ENCODE peak calls at places on chromosomes 1 and 21, in five cellular contexts. One of them, this sample, is unnamed.

GRCh38 chr1:100883963-100884362 is 10.7 kb downstream of the EXTL2 start:
- DNase-seq in HFF-Myc: no peak
- DNase-seq in HCT116: no peak
- DNase-seq in lower lobe of right lung: no peak
- DNase-seq in HAP-1: peak
- DNase-seq in this sample: no peak

GRCh38 chr1:204493145-204493881 is 1.3 kb downstream of the PIK3C2B start:
- DNase-seq in HAP-1: peak
- DNase-seq in lower lobe of right lung: peak
- DNase-seq in HCT116: no peak
- DNase-seq in HFF-Myc: no peak
- DNase-seq in this sample: peak

GRCh38 chr21:43207868-43208267 is 39.1 kb downstream of the CRYAA start:
- DNase-seq in HCT116: no peak
- DNase-seq in lower lobe of right lung: no peak
- DNase-seq in HAP-1: no peak
- DNase-seq in HFF-Myc: no peak
- DNase-seq in this sample: peak

GRCh38 chr21:38352536-38353219 is 95.9 kb downstream of the KCNJ15 start:
- DNase-seq in lower lobe of right lung: peak
- DNase-seq in HAP-1: no peak
- DNase-seq in HFF-Myc: peak
- DNase-seq in HCT116: peak
- DNase-seq in this sample: peak

GRCh38 chr1:5099558-5099957 is 445.1 kb downstream of the AJAP1 start:
- DNase-seq in HAP-1: no peak
- DNase-seq in lower lobe of right lung: no peak
- DNase-seq in HCT116: no peak
- DNase-seq in HFF-Myc: no peak
- DNase-seq in this sample: no peak

GRCh38 chr1:115090547-115090946 is 1.2 kb upstream of the TSPAN2 start:
- DNase-seq in lower lobe of right lung: no peak
- DNase-seq in HFF-Myc: no peak
- DNase-seq in HAP-1: no peak
- DNase-seq in HCT116: no peak
- DNase-seq in this sample: no peak

GRCh38 chr1:86018311-86018923 is 138.2 kb downstream of the COL24A1 start:
- DNase-seq in lower lobe of right lung: no peak
- DNase-seq in HFF-Myc: no peak
- DNase-seq in HAP-1: peak
- DNase-seq in HCT116: peak
- DNase-seq in this sample: no peak

GRCh38 chr1:111733183-111733995 is 5.8 kb downstream of the INKA2 start:
- DNase-seq in HCT116: no peak
- DNase-seq in lower lobe of right lung: peak
- DNase-seq in HFF-Myc: peak
- DNase-seq in HAP-1: no peak
- DNase-seq in this sample: no peak

GRCh38 chr1:21939650-21940374 is 2.7 kb upstream of the HSPG2 start:
- DNase-seq in HCT116: peak
- DNase-seq in lower lobe of right lung: peak
- DNase-seq in HFF-Myc: peak
- DNase-seq in HAP-1: peak
- DNase-seq in this sample: peak

GRCh38 chr1:210294991-210295773 is 33.5 kb upstream of the HHAT start:
- DNase-seq in HCT116: no peak
- DNase-seq in HAP-1: peak
- DNase-seq in HFF-Myc: peak
- DNase-seq in lower lobe of right lung: peak
- DNase-seq in this sample: no peak

GRCh38 chr1:161691846-161692245 is 15.2 kb upstream of the FCRLA start:
- DNase-seq in HCT116: no peak
- DNase-seq in lower lobe of right lung: no peak
- DNase-seq in HAP-1: no peak
- DNase-seq in HFF-Myc: no peak
- DNase-seq in this sample: no peak

GRCh38 chr1:225944951-225945350 is 3.9 kb upstream of the LEFTY2 start:
- DNase-seq in HCT116: no peak
- DNase-seq in lower lobe of right lung: no peak
- DNase-seq in HAP-1: no peak
- DNase-seq in HFF-Myc: no peak
- DNase-seq in this sample: no peak

GRCh38 chr1:150650193-150650592 is 20.8 kb upstream of the ENSA start:
- DNase-seq in HFF-Myc: no peak
- DNase-seq in lower lobe of right lung: no peak
- DNase-seq in HAP-1: no peak
- DNase-seq in HCT116: no peak
- DNase-seq in this sample: no peak

GRCh38 chr21:27407296-27407695 is 440.4 kb upstream of the ADAMTS5 start:
- DNase-seq in HFF-Myc: no peak
- DNase-seq in lower lobe of right lung: no peak
- DNase-seq in HCT116: no peak
- DNase-seq in HAP-1: no peak
- DNase-seq in this sample: no peak

GRCh38 chr21:40754466-40754865 is 92.5 kb downstream of the DSCAM start:
- DNase-seq in HFF-Myc: no peak
- DNase-seq in HAP-1: no peak
- DNase-seq in HCT116: no peak
- DNase-seq in lower lobe of right lung: no peak
- DNase-seq in this sample: no peak

GRCh38 chr1:186574951-186575747 is 105.1 kb downstream of the PTGS2 start:
- DNase-seq in HCT116: no peak
- DNase-seq in HFF-Myc: peak
- DNase-seq in lower lobe of right lung: no peak
- DNase-seq in HAP-1: no peak
- DNase-seq in this sample: no peak

GRCh38 chr1:168504064-168504837 is 39.5 kb downstream of the XCL2 start:
- DNase-seq in lower lobe of right lung: peak
- DNase-seq in HFF-Myc: no peak
- DNase-seq in HCT116: no peak
- DNase-seq in HAP-1: no peak
- DNase-seq in this sample: peak

DNA sequence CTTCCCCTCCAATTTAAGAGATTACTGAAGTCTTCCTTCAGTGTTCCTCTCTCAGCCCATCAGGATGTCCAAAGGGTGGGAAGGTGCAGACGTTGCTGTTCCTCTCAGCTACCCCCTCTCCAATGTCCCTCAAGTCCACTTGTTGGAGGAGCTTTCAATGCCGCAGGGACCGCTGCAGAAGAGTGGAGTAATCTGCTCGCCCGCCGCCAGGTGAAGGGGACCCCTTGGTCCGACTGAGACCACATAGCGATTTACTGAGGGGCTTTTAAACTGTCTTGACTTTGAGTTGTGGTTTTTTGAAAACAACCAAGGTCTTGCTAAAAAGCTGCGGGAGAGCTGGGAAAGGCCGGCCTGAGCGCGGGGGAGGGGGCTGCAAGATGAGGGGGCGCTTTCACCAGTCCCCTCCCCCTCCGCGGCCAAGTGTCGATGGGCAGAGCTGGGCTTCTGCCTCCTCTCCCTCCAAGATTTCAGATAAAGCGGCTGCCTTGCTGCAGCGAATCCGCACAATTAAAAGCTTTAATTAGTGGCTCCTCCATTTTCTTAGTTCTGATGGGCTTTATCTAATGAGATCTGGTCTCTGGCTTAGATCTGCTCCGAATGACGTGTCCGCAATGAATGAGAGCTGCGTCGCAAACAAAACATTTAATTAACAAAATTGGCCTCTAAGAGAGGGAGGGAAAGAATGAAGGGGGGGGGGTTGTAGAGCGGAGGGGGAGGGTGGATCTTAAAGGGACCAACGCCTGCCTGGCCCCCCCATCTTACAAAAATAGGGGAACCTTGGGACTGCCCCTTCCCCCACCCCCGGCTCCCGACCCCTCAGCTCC is 5.9 kb downstream of the LMO4 start:
- DNase-seq in HAP-1: no peak
- DNase-seq in lower lobe of right lung: no peak
- DNase-seq in HCT116: no peak
- DNase-seq in HFF-Myc: no peak
- DNase-seq in this sample: peak
- H3K4me3 ChIP-seq in HAP-1: peak
- H3K4me3 ChIP-seq in lower lobe of right lung: peak
- H3K4me3 ChIP-seq in HCT116: peak
- H3K4me3 ChIP-seq in HFF-Myc: peak
- H3K4me3 ChIP-seq in this sample: peak

GRCh38 chr1:207858271-207858670 is 52.7 kb downstream of the CD34 start:
- DNase-seq in HFF-Myc: no peak
- DNase-seq in HAP-1: no peak
- DNase-seq in lower lobe of right lung: no peak
- DNase-seq in HCT116: no peak
- DNase-seq in this sample: no peak
- H3K4me3 ChIP-seq in HFF-Myc: no peak
- H3K4me3 ChIP-seq in HAP-1: no peak
- H3K4me3 ChIP-seq in lower lobe of right lung: no peak
- H3K4me3 ChIP-seq in HCT116: no peak
- H3K4me3 ChIP-seq in this sample: no peak

DNA sequence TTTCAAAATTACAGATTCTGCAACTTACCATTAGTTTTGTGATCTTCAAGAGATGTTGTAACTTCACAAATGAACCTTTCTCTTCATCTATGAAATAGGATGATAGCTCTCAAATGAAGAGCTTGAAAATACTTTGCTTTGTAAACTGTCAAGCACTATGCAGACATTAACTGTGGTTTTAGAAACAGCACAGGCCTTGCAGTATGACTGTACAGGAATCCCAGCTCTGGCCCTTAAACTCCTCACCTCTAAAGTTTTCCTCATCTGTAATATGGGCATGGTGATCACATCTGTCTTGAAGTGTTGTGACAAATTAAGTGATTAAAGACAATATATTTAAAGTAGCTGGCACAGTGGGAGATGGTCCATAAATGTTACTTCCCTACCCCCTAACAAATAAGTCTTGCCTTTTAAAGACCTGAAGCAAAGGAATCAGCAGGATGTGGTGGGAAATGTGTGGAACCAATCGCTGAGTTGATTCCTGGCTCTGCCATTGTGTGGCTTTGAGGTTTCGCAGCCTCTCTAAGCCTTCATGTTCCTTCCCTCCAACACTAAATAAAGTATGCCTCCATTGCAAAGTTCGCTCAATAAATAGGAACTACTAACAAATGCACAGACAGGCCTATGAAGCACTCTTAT is 5.5 kb upstream of the PTP4A2 start:
- DNase-seq in HAP-1: no peak
- DNase-seq in lower lobe of right lung: no peak
- DNase-seq in HFF-Myc: no peak
- DNase-seq in HCT116: no peak
- DNase-seq in this sample: no peak
- H3K4me3 ChIP-seq in HAP-1: peak
- H3K4me3 ChIP-seq in lower lobe of right lung: peak
- H3K4me3 ChIP-seq in HFF-Myc: no peak
- H3K4me3 ChIP-seq in HCT116: peak
- H3K4me3 ChIP-seq in this sample: peak

GRCh38 chr1:214318956-214319355 is 38.0 kb downstream of the SMYD2 start:
- DNase-seq in HAP-1: no peak
- DNase-seq in HCT116: no peak
- DNase-seq in HFF-Myc: no peak
- DNase-seq in lower lobe of right lung: no peak
- DNase-seq in this sample: no peak

GRCh38 chr1:214317300-214317699 is 36.3 kb downstream of the SMYD2 start:
- DNase-seq in lower lobe of right lung: no peak
- DNase-seq in HFF-Myc: no peak
- DNase-seq in HCT116: no peak
- DNase-seq in HAP-1: no peak
- DNase-seq in this sample: no peak

GRCh38 chr1:214318356-214318755 is 37.4 kb downstream of the SMYD2 start:
- DNase-seq in lower lobe of right lung: no peak
- DNase-seq in HCT116: no peak
- DNase-seq in HFF-Myc: no peak
- DNase-seq in HAP-1: no peak
- DNase-seq in this sample: no peak

GRCh38 chr1:214316597-214316996 is 35.6 kb downstream of the SMYD2 start:
- DNase-seq in HFF-Myc: no peak
- DNase-seq in lower lobe of right lung: no peak
- DNase-seq in HCT116: no peak
- DNase-seq in HAP-1: no peak
- DNase-seq in this sample: no peak

DNA sequence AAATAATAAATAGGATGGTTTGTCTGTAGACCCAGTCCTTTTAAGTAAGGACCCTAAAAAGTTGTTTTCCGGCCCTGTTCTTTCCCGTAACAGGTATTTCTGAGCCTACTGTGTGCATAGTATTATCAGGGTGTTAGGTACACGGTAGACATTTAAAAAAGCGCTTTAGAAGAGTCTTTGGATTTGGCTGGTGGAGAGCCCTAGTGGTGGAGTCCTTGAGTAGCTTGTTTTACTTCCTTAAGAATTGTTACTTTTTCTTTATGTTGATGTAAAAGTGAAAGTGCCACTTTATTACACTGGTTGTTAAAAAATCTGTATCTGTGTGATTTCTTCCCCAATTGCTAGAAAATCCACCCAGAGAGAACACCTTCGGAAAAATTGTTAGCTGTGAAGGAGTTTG is 36.8 kb downstream of the SMYD2 start:
- DNase-seq in HAP-1: no peak
- DNase-seq in lower lobe of right lung: no peak
- DNase-seq in HFF-Myc: no peak
- DNase-seq in HCT116: no peak
- DNase-seq in this sample: no peak
- H3K4me3 ChIP-seq in HAP-1: no peak
- H3K4me3 ChIP-seq in lower lobe of right lung: no peak
- H3K4me3 ChIP-seq in HFF-Myc: no peak
- H3K4me3 ChIP-seq in HCT116: no peak
- H3K4me3 ChIP-seq in this sample: no peak

GRCh38 chr1:8255712-8256111 is 62.2 kb upstream of the SLC45A1 start:
- DNase-seq in HFF-Myc: no peak
- DNase-seq in lower lobe of right lung: peak
- DNase-seq in HCT116: no peak
- DNase-seq in HAP-1: no peak
- DNase-seq in this sample: no peak
- H3K4me3 ChIP-seq in HFF-Myc: no peak
- H3K4me3 ChIP-seq in lower lobe of right lung: no peak
- H3K4me3 ChIP-seq in HCT116: no peak
- H3K4me3 ChIP-seq in HAP-1: no peak
- H3K4me3 ChIP-seq in this sample: no peak

GRCh38 chr1:201539561-201540404 is 856 bp downstream of the NAV1 start:
- DNase-seq in lower lobe of right lung: peak
- DNase-seq in HAP-1: no peak
- DNase-seq in HCT116: no peak
- DNase-seq in HFF-Myc: no peak
- DNase-seq in this sample: peak
- H3K4me3 ChIP-seq in lower lobe of right lung: peak
- H3K4me3 ChIP-seq in HAP-1: peak
- H3K4me3 ChIP-seq in HCT116: peak
- H3K4me3 ChIP-seq in HFF-Myc: peak
- H3K4me3 ChIP-seq in this sample: peak

DNA sequence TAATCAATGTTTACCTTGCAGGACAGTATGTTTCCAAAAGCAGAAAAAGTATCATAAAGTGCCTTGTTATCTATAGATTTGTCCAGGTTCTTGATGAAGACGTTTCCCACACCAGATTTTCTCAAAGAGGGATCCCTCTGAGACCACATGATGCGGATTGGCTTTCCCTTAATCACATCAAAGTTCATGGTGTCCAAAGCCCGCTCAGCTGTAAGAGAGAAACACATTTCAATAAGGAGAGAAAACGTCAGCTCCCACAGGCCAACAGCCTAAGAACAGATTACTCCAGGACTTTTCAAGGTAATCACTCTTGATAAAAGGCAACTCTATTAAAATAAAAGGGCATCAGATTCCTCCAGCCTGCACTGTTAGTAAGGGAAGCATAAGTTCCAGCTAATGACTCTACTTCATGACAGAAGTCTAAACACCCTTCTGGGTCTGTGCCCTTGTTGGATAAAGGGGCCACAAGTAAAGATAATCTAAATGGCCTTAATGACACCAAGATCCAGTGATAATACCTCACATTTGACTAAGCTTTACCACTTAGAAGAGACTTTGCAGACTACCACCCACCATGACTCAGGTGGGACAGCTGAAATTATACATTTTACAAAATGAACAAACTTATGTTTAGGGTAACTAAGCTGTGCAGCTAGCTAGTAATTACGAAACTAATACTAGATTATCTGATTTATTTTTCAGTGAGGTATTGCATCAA is 4.1 kb downstream of the PABPC4 start:
- DNase-seq in HAP-1: no peak
- DNase-seq in lower lobe of right lung: no peak
- DNase-seq in HFF-Myc: no peak
- DNase-seq in HCT116: no peak
- DNase-seq in this sample: no peak
- H3K4me3 ChIP-seq in HAP-1: no peak
- H3K4me3 ChIP-seq in lower lobe of right lung: no peak
- H3K4me3 ChIP-seq in HFF-Myc: peak
- H3K4me3 ChIP-seq in HCT116: no peak
- H3K4me3 ChIP-seq in this sample: no peak